ENCODE peak calls at places on chromosome 10, in four cellular contexts. K is adrenal gland, J is mucosa of gallbladder, B is NCI-H524 treated with DMSO at 0.1 percent for 48 hours. L is an unnamed sample.

GRCh38 chr10:58465641-58466040 is 47.0 kb upstream of the BICC1 start:
- DNase-seq in K (no peak), J (no peak), B (no peak), L (no peak)

GRCh38 chr10:79027147-79028055 is 41.4 kb upstream of the ZMIZ1 start:
- DNase-seq in K (peak), J (peak), B (no peak), L (no peak)

GRCh38 chr10:119644994-119645393 is 6.2 kb upstream of the BAG3 start:
- DNase-seq in K (no peak), J (no peak), B (no peak), L (no peak)

GRCh38 chr10:25388862-25389206 is 214.0 kb downstream of the GPR158 start:
- DNase-seq in K (no peak), J (no peak), B (no peak), L (no peak)

GRCh38 chr10:88110355-88110754 is 246.9 kb downstream of the PTEN start:
- DNase-seq in K (no peak), J (no peak), B (no peak), L (no peak)

GRCh38 chr10:84820121-84820520 is 491.7 kb downstream of the CCSER2 start:
- DNase-seq in K (no peak), J (no peak), B (no peak), L (no peak)

GRCh38 chr10:75922435-75922834 is 491.0 kb downstream of the LRMDA start:
- DNase-seq in K (no peak), J (no peak), B (no peak), L (no peak)

GRCh38 chr10:21527634-21528451 is 2.4 kb upstream of the SKIDA1 start:
- DNase-seq in K (no peak), J (no peak), B (no peak), L (no peak)